ENCODE peak calls at places on chromosomes 1 and 21, in five cellular contexts. E, L, B, O and I are unnamed samples.

GRCh38 chr1:15756143-15757015 is 2.2 kb upstream of the FBLIM1 start:
- DNase-seq in E (peak), L (no peak), B (no peak), O (no peak), I (no peak)

GRCh38 chr1:41728403-41729202 is 190.1 kb downstream of the HIVEP3 start:
- DNase-seq in E (no peak), L (no peak), B (no peak), O (no peak), I (no peak)

GRCh38 chr1:162772571-162773154 is 17.8 kb upstream of the HSD17B7 start:
- DNase-seq in E (no peak), L (no peak), B (no peak), O (no peak), I (peak)

GRCh38 chr1:153928776-153929432 is 6.1 kb upstream of the GATAD2B start:
- DNase-seq in E (no peak), L (no peak), B (no peak), O (no peak), I (peak)

GRCh38 chr21:35906587-35906986 is 153.7 kb downstream of the SETD4 start:
- DNase-seq in E (no peak), L (no peak), B (no peak), O (no peak), I (no peak)

GRCh38 chr1:231355171-231355570 is 17.1 kb downstream of the SPRTN start:
- DNase-seq in E (no peak), L (no peak), B (no peak), O (no peak), I (no peak)

GRCh38 chr1:180951881-180952656 is 39.4 kb downstream of the KIAA1614 start:
- DNase-seq in E (no peak), L (no peak), B (no peak), O (peak), I (no peak)

GRCh38 chr1:145690587-145691558 is 16.3 kb downstream of the PDZK1 start:
- DNase-seq in E (no peak), L (no peak), B (no peak), O (peak), I (peak)

GRCh38 chr1:226784081-226785049 is 45.3 kb upstream of the ITPKB start:
- DNase-seq in E (no peak), L (no peak), B (no peak), O (no peak), I (no peak)

GRCh38 chr1:36466370-36467026 is 2.3 kb upstream of the MRPS15 start:
- DNase-seq in E (no peak), L (no peak), B (no peak), O (no peak), I (no peak)

GRCh38 chr1:207218512-207219352 is 102.7 kb upstream of the CD55 start:
- DNase-seq in E (no peak), L (no peak), B (no peak), O (no peak), I (no peak)

GRCh38 chr1:87812881-87813577 is 484.3 kb downstream of the LMO4 start:
- DNase-seq in E (no peak), L (no peak), B (no peak), O (no peak), I (no peak)

GRCh38 chr1:8670371-8670818 is 147.0 kb downstream of the RERE start:
- DNase-seq in E (no peak), L (no peak), B (no peak), O (no peak), I (peak)

GRCh38 chr21:27454234-27454633 is 487.3 kb upstream of the ADAMTS5 start:
- DNase-seq in E (no peak), L (no peak), B (no peak), O (no peak), I (no peak)

GRCh38 chr1:218671573-218671972 is 326.4 kb downstream of the TGFB2 start:
- DNase-seq in E (no peak), L (no peak), B (no peak), O (peak), I (peak)

GRCh38 chr1:216450252-216450651 is 27.0 kb upstream of the USH2A start:
- DNase-seq in E (no peak), L (no peak), B (no peak), O (no peak), I (no peak)

GRCh38 chr1:54842963-54843362 is 41.8 kb upstream of the TTC22 start:
- DNase-seq in E (peak), L (no peak), B (no peak), O (no peak), I (no peak)

GRCh38 chr1:212310383-212310782 is 25.2 kb downstream of the PPP2R5A start:
- DNase-seq in E (no peak), L (no peak), B (no peak), O (no peak), I (no peak)

GRCh38 chr1:34749983-34750382 is 4.9 kb upstream of the GJB5 start:
- DNase-seq in E (no peak), L (no peak), B (no peak), O (no peak), I (no peak)

GRCh38 chr21:38913120-38913975 is 107.6 kb downstream of the ETS2 start:
- DNase-seq in E (peak), L (peak), B (no peak), O (peak), I (peak)

GRCh38 chr1:60130703-60131102 is 57.1 kb upstream of the C1orf87 start:
- DNase-seq in E (no peak), L (no peak), B (no peak), O (no peak), I (peak)

GRCh38 chr1:15090373-15090772 is 63.2 kb upstream of the TMEM51 start:
- DNase-seq in E (peak), L (peak), B (no peak), O (no peak), I (no peak)

GRCh38 chr1:52579415-52579814 is 22.8 kb upstream of the GPX7 start:
- DNase-seq in E (no peak), L (no peak), B (no peak), O (no peak), I (peak)

GRCh38 chr1:155242805-155243358 is 12.4 kb downstream of the ENTREP3 start:
- DNase-seq in E (no peak), L (no peak), B (no peak), O (no peak), I (no peak)

GRCh38 chr1:167092653-167093052 is 1.2 kb upstream of the STYXL2 start:
- DNase-seq in E (no peak), L (no peak), B (no peak), O (no peak), I (no peak)

GRCh38 chr1:169595764-169596711 is 9.8 kb upstream of the F5 start:
- DNase-seq in E (no peak), L (peak), B (no peak), O (peak), I (peak)

GRCh38 chr1:20710450-20711284 is 7.1 kb downstream of the KIF17 start:
- DNase-seq in E (no peak), L (no peak), B (no peak), O (no peak), I (no peak)

GRCh38 chr1:84617349-84617748 is 43.1 kb upstream of the CTBS start:
- DNase-seq in E (no peak), L (no peak), B (no peak), O (no peak), I (no peak)

GRCh38 chr1:46186076-46186475 is 9.8 kb upstream of the P3R3URF start:
- DNase-seq in E (no peak), L (no peak), B (no peak), O (no peak), I (no peak)

GRCh38 chr1:53111073-53111556 is 31.3 kb downstream of the SLC1A7 start:
- DNase-seq in E (no peak), L (no peak), B (no peak), O (peak), I (no peak)

GRCh38 chr1:10856863-10857598 is 60.6 kb upstream of the CASZ1 start:
- DNase-seq in E (no peak), L (no peak), B (no peak), O (no peak), I (no peak)

GRCh38 chr1:58708166-58708565 is 8.3 kb upstream of the MYSM1 start:
- DNase-seq in E (no peak), L (no peak), B (no peak), O (no peak), I (no peak)

GRCh38 chr1:37107153-37107552 is 72.8 kb upstream of the GRIK3 start:
- DNase-seq in E (no peak), L (no peak), B (no peak), O (no peak), I (no peak)

GRCh38 chr1:161209790-161210409 is 5.2 kb upstream of the FCER1G start:
- DNase-seq in E (peak), L (peak), B (peak), O (peak), I (peak)

GRCh38 chr21:31158789-31159581 is 120.7 kb upstream of the KRTAP19-8 start:
- DNase-seq in E (no peak), L (no peak), B (no peak), O (peak), I (no peak)

GRCh38 chr1:48777219-48777895 is 666 bp upstream of the BEND5 start:
- DNase-seq in E (no peak), L (no peak), B (no peak), O (no peak), I (no peak)

GRCh38 chr1:152410028-152410427 is 4.0 kb downstream of the CRNN start:
- DNase-seq in E (no peak), L (no peak), B (no peak), O (no peak), I (no peak)

GRCh38 chr1:80645621-80646020 is 1155.1 kb upstream of the ADGRL2 start:
- DNase-seq in E (no peak), L (no peak), B (no peak), O (no peak), I (no peak)

GRCh38 chr1:13465515-13465914 is 48.3 kb downstream of the LRRC38 start:
- DNase-seq in E (no peak), L (no peak), B (no peak), O (no peak), I (no peak)

DNA sequence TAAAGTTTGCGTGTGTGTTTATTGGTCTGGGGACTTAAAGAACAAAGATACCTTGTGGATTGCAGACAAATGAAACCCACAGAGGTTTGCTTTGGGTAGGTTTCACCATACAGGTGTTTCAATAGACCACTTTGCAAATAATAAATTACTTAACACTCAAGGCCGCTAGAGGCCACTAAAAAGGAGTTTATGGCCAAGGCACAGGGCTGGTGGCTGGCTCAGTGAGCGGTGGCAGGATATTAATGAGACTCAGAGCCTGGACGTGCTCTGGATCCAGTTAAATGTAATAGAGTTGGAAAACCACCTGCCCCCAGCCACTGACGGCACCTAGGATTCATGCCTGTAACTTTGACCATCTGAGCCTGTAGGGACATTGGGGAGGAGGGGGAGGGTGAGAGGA is 44.5 kb downstream of the LRRC38 start:
- DNase-seq in E (no peak), L (no peak), B (no peak), O (peak), I (no peak)
- TF ChIP-seq CTCF in E (no peak), L (no peak), B (peak), O (no peak), I (peak)

GRCh38 chr1:200260587-200261335 is 149.1 kb downstream of the ZNF281 start:
- DNase-seq in E (no peak), L (no peak), B (no peak), O (no peak), I (peak)

GRCh38 chr1:200258447-200259375 is 151.1 kb downstream of the ZNF281 start:
- DNase-seq in E (no peak), L (no peak), B (no peak), O (peak), I (peak)

GRCh38 chr1:200266871-200267270 is 143.0 kb downstream of the ZNF281 start:
- DNase-seq in E (no peak), L (no peak), B (no peak), O (no peak), I (no peak)

GRCh38 chr1:200263203-200263602 is 146.6 kb downstream of the ZNF281 start:
- DNase-seq in E (no peak), L (no peak), B (no peak), O (no peak), I (no peak)

DNA sequence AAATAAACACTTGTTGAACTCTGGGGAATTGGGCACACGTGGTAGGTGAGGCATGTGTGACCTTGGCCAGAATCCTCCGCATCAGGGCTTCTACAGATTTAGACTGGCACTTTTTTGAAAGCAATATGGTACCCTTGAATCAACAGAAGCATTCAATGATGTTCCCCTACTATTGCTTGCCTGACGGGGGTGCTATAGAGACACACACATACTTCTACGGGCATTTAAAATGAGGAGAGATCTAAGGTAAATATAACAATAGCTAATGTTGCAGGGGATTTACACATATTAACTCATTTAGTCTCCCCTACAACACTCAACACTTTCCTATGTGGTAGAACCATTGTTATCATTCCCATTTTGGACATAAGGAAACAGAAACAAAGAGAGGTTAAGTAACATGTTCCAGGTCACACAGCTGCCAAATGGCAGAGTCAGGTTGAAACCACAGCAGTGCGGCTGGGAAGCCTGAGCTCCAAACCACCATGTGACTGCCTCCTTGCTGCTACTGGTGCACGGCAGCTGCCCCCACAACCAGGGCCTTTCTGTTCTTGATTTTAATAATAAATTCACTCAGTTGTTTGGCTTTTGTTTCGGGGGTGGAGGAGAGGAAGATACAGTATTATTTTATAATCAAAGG is 147.4 kb downstream of the ZNF281 start:
- DNase-seq in E (no peak), L (no peak), B (no peak), O (no peak), I (no peak)
- TF ChIP-seq CTCF in E (no peak), L (no peak), B (peak), O (no peak), I (no peak)

DNA sequence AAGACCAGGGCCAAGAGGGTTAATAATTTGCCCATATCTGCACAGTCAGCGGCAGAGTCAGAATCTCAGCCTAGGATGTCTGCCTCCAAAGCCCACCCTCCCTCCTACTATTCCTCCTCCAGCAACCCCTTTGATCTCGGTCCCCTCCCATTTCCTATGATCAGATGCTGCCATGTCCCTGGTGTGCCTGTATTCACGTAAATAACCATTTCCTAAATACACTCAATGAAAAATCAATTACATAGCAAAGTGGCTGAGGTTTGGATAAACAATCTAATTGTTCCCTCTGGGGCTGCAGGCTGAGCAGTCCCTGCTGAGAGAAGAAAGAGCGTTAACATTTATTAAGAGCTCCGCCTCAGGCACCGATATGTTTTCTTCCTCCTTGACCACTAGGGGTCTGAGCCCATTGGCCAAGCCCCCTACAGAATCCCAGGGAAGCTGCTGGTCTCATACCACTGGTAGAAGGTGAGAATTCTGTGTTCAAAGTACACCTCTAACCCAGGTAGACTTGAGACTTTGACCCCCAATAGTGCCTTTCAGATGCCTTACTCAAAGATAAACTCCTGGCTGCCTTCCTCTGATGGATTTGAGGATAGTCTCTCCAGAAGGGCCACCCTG is 34.0 kb upstream of the CAMK1G start:
- DNase-seq in E (no peak), L (no peak), B (no peak), O (no peak), I (no peak)
- TF ChIP-seq CTCF in E (no peak), L (peak), B (peak), O (peak), I (no peak)

GRCh38 chr1:241899211-241899610 is 51.2 kb downstream of the EXO1 start:
- DNase-seq in E (no peak), L (no peak), B (no peak), O (no peak), I (no peak)

GRCh38 chr1:241900381-241900780 is 52.4 kb downstream of the EXO1 start:
- DNase-seq in E (no peak), L (no peak), B (no peak), O (no peak), I (no peak)

GRCh38 chr1:241896670-241896962 is 48.6 kb downstream of the EXO1 start:
- DNase-seq in E (no peak), L (no peak), B (no peak), O (no peak), I (no peak)

GRCh38 chr1:241895013-241895412 is 47.0 kb downstream of the EXO1 start:
- DNase-seq in E (no peak), L (no peak), B (no peak), O (no peak), I (no peak)
- TF ChIP-seq CTCF in E (no peak), L (no peak), B (no peak), O (no peak), I (no peak)

DNA sequence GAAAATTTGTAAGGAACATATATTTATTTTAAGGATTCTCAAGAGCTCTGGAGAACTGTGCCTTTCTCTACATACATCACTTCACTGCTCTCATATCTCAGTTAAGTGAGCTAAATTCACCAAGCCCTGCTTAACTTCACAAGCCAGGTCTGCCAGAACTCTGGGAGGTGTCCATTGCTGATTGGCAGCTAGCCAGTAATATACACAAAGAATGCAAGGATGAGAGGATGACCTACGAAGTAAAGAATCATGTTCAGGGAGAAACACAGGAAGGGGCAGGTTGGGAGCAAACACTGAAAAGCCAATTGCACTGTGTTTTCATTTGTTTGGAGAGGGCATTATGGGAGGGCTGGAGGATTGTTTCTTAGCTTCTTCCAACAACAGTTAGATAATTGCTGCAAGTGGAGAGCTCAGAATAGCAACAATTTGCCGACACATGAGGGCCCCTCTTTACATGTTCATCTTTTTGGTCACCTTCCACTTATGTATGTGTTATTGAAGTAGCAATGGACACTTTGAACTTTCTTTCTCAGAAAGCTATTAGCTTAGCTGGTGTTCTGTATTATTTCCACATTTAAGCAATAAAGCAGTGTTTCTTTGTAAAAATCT is 254.9 kb downstream of the LTN1 start:
- DNase-seq in E (no peak), L (no peak), B (no peak), O (peak), I (no peak)
- TF ChIP-seq CTCF in E (no peak), L (no peak), B (no peak), O (no peak), I (no peak)

GRCh38 chr1:210294991-210295773 is 33.5 kb upstream of the HHAT start:
- DNase-seq in E (no peak), L (peak), B (no peak), O (no peak), I (peak)
- TF ChIP-seq CTCF in E (no peak), L (no peak), B (no peak), O (no peak), I (peak)

GRCh38 chr1:94599090-94599813 is 57.7 kb upstream of the F3 start:
- DNase-seq in E (no peak), L (no peak), B (no peak), O (peak), I (peak)
- TF ChIP-seq CTCF in E (no peak), L (no peak), B (peak), O (peak), I (peak)

DNA sequence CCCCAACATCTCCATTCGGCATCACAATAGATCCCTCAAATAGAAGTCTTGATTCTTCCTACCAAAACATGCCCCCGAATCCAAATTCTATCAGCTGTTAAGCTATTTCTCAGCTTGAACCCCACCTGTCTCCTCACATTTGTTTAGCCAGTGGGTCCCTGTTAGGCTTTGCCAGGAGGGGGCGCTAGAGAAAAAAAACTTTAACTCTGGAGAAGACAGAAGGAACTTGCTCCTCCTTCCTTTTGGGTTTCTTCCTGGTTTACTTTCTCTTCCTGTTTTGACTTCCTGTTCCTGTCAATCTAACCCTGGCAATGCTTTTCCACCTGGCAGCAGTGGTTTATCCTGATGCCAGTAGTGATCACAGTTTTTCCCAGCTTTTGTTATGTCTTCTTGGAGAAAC is 95.6 kb upstream of the KCNK1 start:
- DNase-seq in E (no peak), L (no peak), B (no peak), O (no peak), I (peak)
- TF ChIP-seq CTCF in E (no peak), L (peak), B (peak), O (peak), I (peak)

DNA sequence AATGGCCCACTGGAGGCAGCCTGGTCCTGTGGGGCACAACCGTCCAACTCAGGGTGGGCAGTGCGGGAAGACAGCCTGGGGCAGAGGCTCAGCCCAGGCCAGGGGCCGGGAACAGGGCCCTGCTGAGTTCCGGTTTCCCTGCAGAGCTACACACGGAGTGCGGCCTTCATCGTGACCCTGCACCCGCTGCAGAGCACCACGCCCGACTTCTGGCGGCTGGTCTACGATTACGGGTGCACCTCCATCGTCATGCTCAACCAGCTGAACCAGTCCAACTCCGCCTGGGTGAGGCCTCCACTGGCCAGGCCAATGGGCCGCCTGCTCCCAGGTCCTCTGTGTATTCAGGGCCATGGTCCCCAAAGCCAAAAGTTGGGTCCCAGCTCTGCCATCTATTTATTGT is 84.2 kb downstream of the PTPRU start:
- DNase-seq in E (no peak), L (no peak), B (no peak), O (no peak), I (no peak)
- TF ChIP-seq CTCF in E (no peak), L (no peak), B (no peak), O (no peak), I (no peak)